ENCODE peak calls at places on chromosomes 2 and 18, in eight cellular contexts. D is NCI-H1092 treated with DMSO at 0.1 percent for 48 hours; A is lung; Z is prostate gland; G is NCI-H2171 treated with DMSO at 0.1 percent for 48 hours; P is NCI-H1417; L is stimulated activated CD8-positive, alpha-beta memory T cell treated with anti-CD3 and anti-CD28 coated beads, Interleukin-2, amount 100 ng/mL, for 1 hour; S is GM10248. K is an unnamed sample.
A peak's percentile ranks its signal among the peaks of the same experiment; 100 is the strongest.

GRCh38 chr2:31812051-31812798 is 198.6 kb downstream of the MEMO1 start:
- DNase-seq in S (peak; percentile 74), L (no peak), Z (peak; percentile 27), A (no peak), P (no peak), G (no peak), D (no peak), K (no peak)

GRCh38 chr2:29010946-29011649 is 30.0 kb downstream of the TOGARAM2 start:
- DNase-seq in L (no peak), D (no peak), P (peak; percentile 56), A (no peak), G (peak; percentile 12), S (no peak), Z (no peak), K (no peak)

GRCh38 chr18:24016643-24017042 is 2.1 kb downstream of the TTC39C start:
- DNase-seq in S (no peak), Z (no peak), A (no peak), G (peak; percentile 49), D (peak; percentile 40), P (peak; percentile 61), L (no peak), K (no peak)

GRCh38 chr18:79870369-79871025 is 72.8 kb downstream of the KCNG2 start:
- DNase-seq in D (no peak), A (no peak), Z (no peak), P (no peak), G (no peak), S (no peak), L (no peak), K (peak; percentile 33)

GRCh38 chr2:241070361-241070760 is 31.7 kb downstream of the MTERF4 start:
- DNase-seq in L (no peak), S (no peak), D (no peak), Z (no peak), G (no peak), P (no peak), A (peak; percentile 26), K (no peak)

GRCh38 chr2:10433948-10434884 is 13.9 kb downstream of the ODC1 start:
- DNase-seq in S (no peak), G (no peak), L (no peak), D (no peak), A (no peak), P (no peak), Z (no peak), K (no peak)

GRCh38 chr2:128406629-128407252 is 88.1 kb upstream of the HS6ST1 start:
- DNase-seq in P (no peak), S (no peak), Z (no peak), L (no peak), D (no peak), G (no peak), A (peak; percentile 23), K (peak; percentile 55)

GRCh38 chr2:233449071-233449901 is 95.0 kb downstream of the DGKD start:
- DNase-seq in P (no peak), L (no peak), S (no peak), Z (peak; percentile 38), A (no peak), G (no peak), D (no peak), K (no peak)

GRCh38 chr18:68438983-68439382 is 275.9 kb downstream of the TMX3 start:
- DNase-seq in A (no peak), P (no peak), Z (no peak), G (no peak), S (no peak), L (no peak), D (no peak), K (no peak)